ENCODE peak calls at places on chromosomes 16 and 17, in eight cellular contexts. B is tibial artery, H is smooth muscle cell of the brain vasculature, S is NCI-H1105, Q is left kidney, A is amniotic stem cell, V is A549, W is GM20000. M is an unnamed sample.

GRCh38 chr17:16875662-16876061 is 96.3 kb downstream of the TNFRSF13B start:
- DNase-seq in B (no peak), H (no peak), S (no peak), Q (no peak), A (no peak), V (no peak), W (no peak), M (no peak)

GRCh38 chr16:12458591-12459400 is 344.9 kb downstream of the CPPED1 start:
- DNase-seq in B (no peak), H (no peak), S (no peak), Q (peak), A (no peak), V (no peak), W (peak), M (no peak)

GRCh38 chr16:86277236-86277635 is 233.1 kb upstream of the FOXF1 start:
- DNase-seq in B (no peak), H (no peak), S (no peak), Q (no peak), A (no peak), V (no peak), W (no peak), M (no peak)

GRCh38 chr17:57603978-57604377 is 141.1 kb downstream of the CCDC182 start:
- DNase-seq in B (no peak), H (no peak), S (no peak), Q (no peak), A (no peak), V (no peak), W (no peak), M (peak)

GRCh38 chr16:85728879-85729278 is 22.0 kb downstream of the C16orf74 start:
- DNase-seq in B (no peak), H (no peak), S (no peak), Q (no peak), A (no peak), V (no peak), W (no peak), M (no peak)

GRCh38 chr17:62875296-62875695 is 67.2 kb upstream of the MARCHF10 start:
- DNase-seq in B (no peak), H (no peak), S (no peak), Q (no peak), A (no peak), V (no peak), W (no peak), M (no peak)

GRCh38 chr16:11497329-11497805 is 89.4 kb downstream of the LITAF start:
- DNase-seq in B (peak), H (peak), S (peak), Q (peak), A (peak), V (peak), W (no peak), M (no peak)

GRCh38 chr16:68091604-68092261 is 6.6 kb downstream of the NFATC3 start:
- DNase-seq in B (no peak), H (no peak), S (peak), Q (peak), A (no peak), V (peak), W (no peak), M (no peak)

GRCh38 chr16:16021988-16022682 is 72.7 kb downstream of the ABCC1 start:
- DNase-seq in B (peak), H (peak), S (no peak), Q (peak), A (peak), V (peak), W (no peak), M (no peak)

GRCh38 chr17:81398170-81398854 is 3.1 kb downstream of the BAHCC1 start:
- DNase-seq in B (no peak), H (no peak), S (peak), Q (peak), A (no peak), V (peak), W (no peak), M (no peak)

GRCh38 chr17:50388728-50389127 is 8.6 kb downstream of the LRRC59 start:
- DNase-seq in B (no peak), H (no peak), S (no peak), Q (no peak), A (no peak), V (no peak), W (no peak), M (no peak)

GRCh38 chr17:82320956-82321927 is 3.8 kb upstream of the CD7 start:
- DNase-seq in B (no peak), H (no peak), S (peak), Q (no peak), A (no peak), V (no peak), W (peak), M (peak)

GRCh38 chr17:81124377-81124776 is 40.9 kb upstream of the PVALEF start:
- DNase-seq in B (no peak), H (no peak), S (no peak), Q (no peak), A (no peak), V (no peak), W (no peak), M (no peak)

GRCh38 chr16:10578474-10579316 is 1.7 kb downstream of the EMP2 start:
- DNase-seq in B (no peak), H (no peak), S (no peak), Q (peak), A (no peak), V (no peak), W (no peak), M (no peak)

GRCh38 chr17:47905221-47905733 is 9.2 kb downstream of the SP2 start:
- DNase-seq in B (peak), H (peak), S (no peak), Q (no peak), A (peak), V (no peak), W (no peak), M (no peak)

GRCh38 chr16:31702796-31703195 is 170.8 kb upstream of the ZNF267 start:
- DNase-seq in B (no peak), H (no peak), S (no peak), Q (no peak), A (no peak), V (no peak), W (no peak), M (no peak)

GRCh38 chr17:69704935-69705334 is 290.4 kb downstream of the MAP2K6 start:
- DNase-seq in B (no peak), H (no peak), S (no peak), Q (no peak), A (no peak), V (no peak), W (no peak), M (no peak)

GRCh38 chr16:79728048-79728922 is 127.7 kb upstream of the MAF start:
- DNase-seq in B (no peak), H (no peak), S (no peak), Q (no peak), A (no peak), V (no peak), W (no peak), M (no peak)

GRCh38 chr17:78144146-78144719 is 2.0 kb upstream of the C17orf99 start:
- DNase-seq in B (peak), H (peak), S (no peak), Q (peak), A (no peak), V (peak), W (no peak), M (no peak)

GRCh38 chr17:7885357-7886226 is 3.0 kb upstream of the CHD3 start:
- DNase-seq in B (peak), H (no peak), S (peak), Q (peak), A (no peak), V (peak), W (peak), M (peak)

GRCh38 chr17:2023692-2024571 is 1.2 kb downstream of the RTN4RL1 start:
- DNase-seq in B (peak), H (no peak), S (peak), Q (peak), A (no peak), V (peak), W (no peak), M (peak)

GRCh38 chr17:76887809-76888208 is 19.6 kb downstream of the MGAT5B start:
- DNase-seq in B (no peak), H (no peak), S (no peak), Q (no peak), A (no peak), V (no peak), W (no peak), M (no peak)

GRCh38 chr17:44005865-44006580 is 1.6 kb downstream of the NAGS start:
- DNase-seq in B (peak), H (no peak), S (peak), Q (peak), A (no peak), V (peak), W (peak), M (peak)

GRCh38 chr17:56206351-56206750 is 53.1 kb downstream of the ANKFN1 start:
- DNase-seq in B (no peak), H (no peak), S (no peak), Q (no peak), A (no peak), V (no peak), W (no peak), M (no peak)

GRCh38 chr16:1309888-1310831 is 724 bp downstream of the UBE2I start:
- DNase-seq in B (peak), H (no peak), S (no peak), Q (no peak), A (no peak), V (no peak), W (peak), M (peak)

M was measured in activated B cell treated with CpG ODN at 0.5 μM for 24 hours.